ENCODE peak calls at places on chromosomes 7 and 10, in eight cellular contexts. One of them, this sample, is unnamed.

GRCh38 chr7:1696671-1697498 is 26.8 kb downstream of the ELFN1 start:
- DNase-seq in GM13976: peak
- DNase-seq in GM20000: no peak
- DNase-seq in T-helper 1 cell: no peak
- DNase-seq in A549: no peak
- DNase-seq in HuH-7.5: no peak
- DNase-seq in activated CD4-positive, CD25-positive, alpha-beta regulatory T cell: no peak
- DNase-seq in nephron progenitor cell: no peak
- DNase-seq in this sample: no peak

GRCh38 chr7:110224643-110225042 is 866.3 kb upstream of the LRRN3 start:
- DNase-seq in activated CD4-positive, CD25-positive, alpha-beta regulatory T cell: no peak
- DNase-seq in nephron progenitor cell: no peak
- DNase-seq in A549: no peak
- DNase-seq in GM13976: no peak
- DNase-seq in GM20000: no peak
- DNase-seq in HuH-7.5: no peak
- DNase-seq in T-helper 1 cell: no peak
- DNase-seq in this sample: no peak

GRCh38 chr10:32445036-32445435 is 904 bp upstream of the CCDC7 start:
- DNase-seq in GM13976: no peak
- DNase-seq in T-helper 1 cell: no peak
- DNase-seq in nephron progenitor cell: no peak
- DNase-seq in GM20000: no peak
- DNase-seq in A549: peak
- DNase-seq in HuH-7.5: no peak
- DNase-seq in activated CD4-positive, CD25-positive, alpha-beta regulatory T cell: no peak
- DNase-seq in this sample: no peak

GRCh38 chr7:44981035-44981706 is 2.4 kb upstream of the MYO1G start:
- DNase-seq in activated CD4-positive, CD25-positive, alpha-beta regulatory T cell: no peak
- DNase-seq in A549: no peak
- DNase-seq in GM13976: no peak
- DNase-seq in GM20000: peak
- DNase-seq in T-helper 1 cell: no peak
- DNase-seq in nephron progenitor cell: no peak
- DNase-seq in HuH-7.5: no peak
- DNase-seq in this sample: no peak

GRCh38 chr7:9657257-9657656 is 1223.8 kb downstream of the NXPH1 start:
- DNase-seq in activated CD4-positive, CD25-positive, alpha-beta regulatory T cell: no peak
- DNase-seq in HuH-7.5: no peak
- DNase-seq in A549: no peak
- DNase-seq in GM20000: no peak
- DNase-seq in nephron progenitor cell: no peak
- DNase-seq in T-helper 1 cell: no peak
- DNase-seq in GM13976: no peak
- DNase-seq in this sample: no peak

GRCh38 chr10:63384001-63384400 is 81.8 kb downstream of the JMJD1C start:
- DNase-seq in activated CD4-positive, CD25-positive, alpha-beta regulatory T cell: no peak
- DNase-seq in T-helper 1 cell: no peak
- DNase-seq in GM20000: no peak
- DNase-seq in A549: no peak
- DNase-seq in GM13976: no peak
- DNase-seq in HuH-7.5: no peak
- DNase-seq in nephron progenitor cell: no peak
- DNase-seq in this sample: no peak

GRCh38 chr7:99624487-99624886 is 7.7 kb downstream of the ZSCAN25 start:
- DNase-seq in HuH-7.5: no peak
- DNase-seq in nephron progenitor cell: no peak
- DNase-seq in GM20000: no peak
- DNase-seq in GM13976: no peak
- DNase-seq in A549: no peak
- DNase-seq in T-helper 1 cell: peak
- DNase-seq in activated CD4-positive, CD25-positive, alpha-beta regulatory T cell: peak
- DNase-seq in this sample: no peak

GRCh38 chr7:36784991-36785940 is 61.0 kb upstream of the AOAH start:
- DNase-seq in nephron progenitor cell: no peak
- DNase-seq in A549: no peak
- DNase-seq in HuH-7.5: no peak
- DNase-seq in GM13976: peak
- DNase-seq in T-helper 1 cell: peak
- DNase-seq in activated CD4-positive, CD25-positive, alpha-beta regulatory T cell: no peak
- DNase-seq in GM20000: peak
- DNase-seq in this sample: no peak

GRCh38 chr7:40232242-40232929 is 97.6 kb downstream of the SUGCT start:
- DNase-seq in HuH-7.5: peak
- DNase-seq in T-helper 1 cell: no peak
- DNase-seq in activated CD4-positive, CD25-positive, alpha-beta regulatory T cell: no peak
- DNase-seq in nephron progenitor cell: peak
- DNase-seq in GM20000: peak
- DNase-seq in GM13976: peak
- DNase-seq in A549: peak
- DNase-seq in this sample: peak

GRCh38 chr10:8473205-8473604 is 418.7 kb downstream of the GATA3 start:
- DNase-seq in GM20000: peak
- DNase-seq in A549: no peak
- DNase-seq in GM13976: no peak
- DNase-seq in activated CD4-positive, CD25-positive, alpha-beta regulatory T cell: no peak
- DNase-seq in nephron progenitor cell: no peak
- DNase-seq in HuH-7.5: no peak
- DNase-seq in T-helper 1 cell: no peak
- DNase-seq in this sample: no peak

GRCh38 chr10:93006435-93007039 is 54.1 kb upstream of the CYP26C1 start:
- DNase-seq in activated CD4-positive, CD25-positive, alpha-beta regulatory T cell: no peak
- DNase-seq in GM20000: peak
- DNase-seq in T-helper 1 cell: no peak
- DNase-seq in HuH-7.5: peak
- DNase-seq in nephron progenitor cell: peak
- DNase-seq in A549: peak
- DNase-seq in GM13976: peak
- DNase-seq in this sample: no peak

GRCh38 chr10:29784175-29784773 is 149.5 kb upstream of the SVIL start:
- DNase-seq in activated CD4-positive, CD25-positive, alpha-beta regulatory T cell: no peak
- DNase-seq in GM20000: no peak
- DNase-seq in nephron progenitor cell: no peak
- DNase-seq in A549: peak
- DNase-seq in HuH-7.5: no peak
- DNase-seq in GM13976: no peak
- DNase-seq in T-helper 1 cell: no peak
- DNase-seq in this sample: no peak

GRCh38 chr10:6300106-6300783 is 97.5 kb downstream of the PFKFB3 start:
- DNase-seq in A549: no peak
- DNase-seq in T-helper 1 cell: no peak
- DNase-seq in nephron progenitor cell: no peak
- DNase-seq in activated CD4-positive, CD25-positive, alpha-beta regulatory T cell: no peak
- DNase-seq in GM20000: peak
- DNase-seq in HuH-7.5: no peak
- DNase-seq in GM13976: peak
- DNase-seq in this sample: no peak

GRCh38 chr10:48821692-48822091 is 117.9 kb downstream of the LRRC18 start:
- DNase-seq in T-helper 1 cell: no peak
- DNase-seq in HuH-7.5: no peak
- DNase-seq in nephron progenitor cell: no peak
- DNase-seq in A549: no peak
- DNase-seq in activated CD4-positive, CD25-positive, alpha-beta regulatory T cell: no peak
- DNase-seq in GM13976: no peak
- DNase-seq in GM20000: no peak
- DNase-seq in this sample: no peak